ENCODE peak calls at places on chromosome 12, in six cellular contexts. S, E, A, U, G and Z are unnamed samples.

GRCh38 chr12:106551410-106551809 is 31.4 kb upstream of the RFX4 start:
- DNase-seq in S (no peak), E (no peak), A (peak; percentile 59), U (peak; percentile 32), G (no peak), Z (no peak)

GRCh38 chr12:6532927-6533652 is 1.2 kb upstream of the GAPDH start:
- DNase-seq in S (peak; percentile 81), E (no peak), A (peak; percentile 70), U (peak; percentile 84), G (no peak), Z (no peak)

GRCh38 chr12:93689076-93689834 is 12.1 kb downstream of the CRADD start:
- DNase-seq in S (no peak), E (no peak), A (peak; percentile 49), U (no peak), G (no peak), Z (no peak)

GRCh38 chr12:1204581-1205121 is 213.6 kb downstream of the ERC1 start:
- DNase-seq in S (no peak), E (peak; percentile 14), A (no peak), U (no peak), G (peak; percentile 56), Z (no peak)

GRCh38 chr12:75850751-75851462 is 180.7 kb downstream of the PHLDA1 start:
- DNase-seq in S (no peak), E (no peak), A (no peak), U (no peak), G (no peak), Z (no peak)

GRCh38 chr12:117188961-117189724 is 1.1 kb downstream of the FBXO21 start:
- DNase-seq in S (no peak), E (no peak), A (no peak), U (no peak), G (no peak), Z (no peak)

GRCh38 chr12:55693323-55694187 is 14.1 kb downstream of the ITGA7 start:
- DNase-seq in S (no peak), E (no peak), A (no peak), U (no peak), G (no peak), Z (no peak)

GRCh38 chr12:1935700-1936378 is 17.4 kb upstream of the CACNA2D4 start:
- DNase-seq in S (peak; percentile 41), E (no peak), A (no peak), U (no peak), G (no peak), Z (no peak)

GRCh38 chr12:115761784-115762183 is 515.7 kb downstream of the MED13L start:
- DNase-seq in S (no peak), E (no peak), A (no peak), U (no peak), G (no peak), Z (no peak)

GRCh38 chr12:64077922-64078321 is 144.2 kb downstream of the KICS2 start:
- DNase-seq in S (no peak), E (no peak), A (no peak), U (peak; percentile 6), G (no peak), Z (no peak)

GRCh38 chr12:10409387-10409786 is at the start of gene KLRC4:
- DNase-seq in S (no peak), E (no peak), A (peak; percentile 59), U (no peak), G (no peak), Z (no peak)

GRCh38 chr12:50924439-50925341 is 27.7 kb upstream of the HIGD1C start:
- DNase-seq in S (peak; percentile 63), E (peak; percentile 30), A (peak; percentile 93), U (peak; percentile 89), G (peak; percentile 76), Z (peak; percentile 33)
- TF ChIP-seq POLR2A in S (no peak), E (no peak), A (peak; percentile 66), U (peak; percentile 17), G (no peak), Z (peak; percentile 29)

DNA sequence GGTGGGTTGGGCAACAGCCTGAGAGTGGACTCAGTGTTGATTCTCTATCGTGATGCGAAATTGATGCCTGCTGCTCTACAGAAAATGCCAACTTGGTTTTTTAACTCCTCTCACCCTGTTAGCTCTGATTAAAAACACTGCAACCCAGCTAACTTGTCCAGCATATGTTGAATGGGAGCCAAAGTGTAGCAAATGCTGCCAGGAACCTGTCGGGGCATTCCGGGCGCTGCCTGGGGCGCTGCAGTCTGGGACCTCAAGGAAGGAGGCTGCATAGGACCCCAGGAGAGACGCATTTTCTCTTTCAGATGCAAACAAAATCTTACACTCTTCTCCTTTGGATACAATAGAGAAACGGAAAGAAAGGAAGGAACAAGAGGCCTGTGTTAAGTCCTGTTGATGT is 3.9 kb downstream of the B3GNT4 start:
- DNase-seq in S (no peak), E (no peak), A (no peak), U (no peak), G (no peak), Z (no peak)
- TF ChIP-seq TAF1 in S (no peak), E (no peak), A (no peak), U (no peak), G (no peak), Z (no peak)

GRCh38 chr12:77372026-77372425 is 306.7 kb upstream of the E2F7 start:
- DNase-seq in S (no peak), E (no peak), A (no peak), U (no peak), G (no peak), Z (no peak)
- TF ChIP-seq POLR2A in S (no peak), E (no peak), A (no peak), U (no peak), G (no peak), Z (no peak)

GRCh38 chr12:52969828-52970569 is 21.1 kb downstream of the KRT18 start:
- DNase-seq in S (no peak), E (no peak), A (no peak), U (peak; percentile 82), G (peak; percentile 39), Z (no peak)

GRCh38 chr12:52964556-52965336 is 15.8 kb downstream of the KRT18 start:
- DNase-seq in S (no peak), E (no peak), A (no peak), U (no peak), G (no peak), Z (no peak)

GRCh38 chr12:52965337-52965731 is 16.4 kb downstream of the KRT18 start:
- DNase-seq in S (peak; percentile 81), E (no peak), A (no peak), U (no peak), G (no peak), Z (no peak)
- TF ChIP-seq TAF1 in S (peak; percentile 39), E (no peak), A (no peak), U (no peak), G (no peak), Z (no peak)

GRCh38 chr12:105089817-105090216 is 5.6 kb upstream of the ALDH1L2 start:
- DNase-seq in S (no peak), E (no peak), A (no peak), U (no peak), G (no peak), Z (no peak)

GRCh38 chr12:105083041-105083440 is 1.2 kb downstream of the ALDH1L2 start:
- DNase-seq in S (no peak), E (no peak), A (no peak), U (no peak), G (no peak), Z (no peak)

GRCh38 chr12:105083551-105084105 is 630 bp downstream of the ALDH1L2 start:
- DNase-seq in S (peak; percentile 50), E (no peak), A (peak; percentile 63), U (no peak), G (no peak), Z (no peak)

GRCh38 chr12:105085537-105085936 is 1.3 kb upstream of the ALDH1L2 start:
- DNase-seq in S (no peak), E (no peak), A (no peak), U (no peak), G (no peak), Z (no peak)

GRCh38 chr12:105084251-105085250 is at the start of gene ALDH1L2:
- DNase-seq in S (peak; percentile 99), E (peak; percentile 57), A (peak; percentile 71), U (peak; percentile 15), G (no peak), Z (peak; percentile 32)
- TF ChIP-seq POLR2A in S (peak; percentile 59), E (no peak), A (peak; percentile 25), U (no peak), G (peak; percentile 78), Z (no peak)

DNA sequence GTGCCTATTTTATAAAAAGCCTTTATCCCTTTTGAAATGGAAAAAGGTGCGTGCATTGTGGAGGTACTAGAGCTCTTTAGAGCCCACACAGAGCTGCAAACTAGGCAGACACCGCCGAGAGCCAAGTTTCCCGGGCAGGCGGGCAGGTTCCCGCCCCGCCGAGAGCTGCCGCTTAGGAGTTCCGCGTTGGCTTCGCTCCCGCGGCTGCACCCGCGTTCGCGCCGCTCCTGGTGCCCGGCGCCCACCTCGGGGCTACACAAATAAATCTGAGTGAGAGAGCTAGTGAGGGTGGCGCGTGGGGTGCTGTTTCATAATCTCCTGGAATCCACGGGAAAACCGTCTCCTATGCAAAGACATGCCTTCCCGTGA is 715 bp downstream of the KITLG start:
- DNase-seq in S (peak; percentile 63), E (no peak), A (no peak), U (no peak), G (no peak), Z (no peak)
- TF ChIP-seq TAF1 in S (no peak), E (no peak), A (no peak), U (no peak), G (no peak), Z (no peak)

DNA sequence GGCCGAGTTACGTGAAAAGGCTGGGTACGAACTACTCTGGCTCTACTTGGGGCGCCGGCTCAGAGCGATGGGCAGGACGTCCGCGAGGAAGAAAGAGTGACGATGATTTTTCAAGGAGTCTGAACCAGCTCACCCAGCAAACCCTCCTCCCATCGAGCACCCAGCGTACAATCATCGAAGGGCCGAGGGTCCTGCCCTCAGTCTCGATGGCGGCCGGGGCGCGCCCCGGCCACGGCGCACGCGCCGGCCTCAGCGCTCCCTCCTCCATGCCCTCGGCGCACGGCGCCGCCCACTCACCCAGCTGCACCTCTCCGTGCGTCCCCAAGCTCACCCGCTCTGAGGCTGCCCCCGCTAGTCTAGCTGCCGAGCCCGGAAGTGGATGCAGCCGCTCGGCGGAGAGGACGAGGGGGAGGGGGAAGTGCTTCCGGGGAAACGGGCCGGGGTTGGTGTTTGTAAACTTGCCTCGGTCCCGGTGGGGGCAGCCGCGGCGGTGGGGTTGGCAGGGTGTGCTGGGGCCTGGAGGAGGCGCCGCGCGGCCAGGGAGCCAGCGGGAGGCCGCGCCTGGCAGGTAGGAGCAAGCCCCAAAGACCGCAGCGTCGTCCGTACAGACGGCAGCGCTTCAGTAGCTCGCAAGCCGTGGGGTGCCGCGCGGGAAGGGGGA is at the start of the genes CSAD and ZNF740:
- DNase-seq in S (peak; percentile 94), E (peak; percentile 99), A (peak; percentile 99), U (peak; percentile 95), G (peak; percentile 91), Z (peak; percentile 98)
- TF ChIP-seq POLR2A in S (peak; percentile 52), E (peak; percentile 93), A (peak; percentile 86), U (peak; percentile 75), G (peak; percentile 81), Z (peak; percentile 83)

GRCh38 chr12:26434299-26434915 is 239.0 kb downstream of the SSPN start:
- DNase-seq in S (no peak), E (no peak), A (peak; percentile 55), U (peak; percentile 48), G (no peak), Z (peak; percentile 5)
- TF ChIP-seq TAF1 in S (no peak), E (no peak), A (no peak), U (no peak), G (no peak), Z (no peak)